ENCODE peak calls at places on chromosomes 4 and X, in nine cellular contexts. N is effector memory CD4-positive, alpha-beta T cell; A is A549; U is activated CD8-positive, alpha-beta memory T cell treated with anti-CD3 and anti-CD28 coated beads for 4 hours; V is GOT3; Y is NCI-H446; X is thyroid gland; F is Daoy; W is Peyer's patch. S is an unnamed sample.

GRCh38 chr4:139672215-139672614 is 6.6 kb downstream of the MGST2 start:
- DNase-seq in N (no peak), A (no peak), U (no peak), V (no peak), Y (peak), X (no peak), F (no peak), W (no peak), S (no peak)

GRCh38 chr4:36841583-36842326 is 402.8 kb upstream of the NWD2 start:
- DNase-seq in N (no peak), A (peak), U (no peak), V (no peak), Y (no peak), X (no peak), F (peak), W (no peak), S (no peak)

GRCh38 chrX:106932492-106932923 is 12.3 kb downstream of the CLDN2 start:
- DNase-seq in N (no peak), A (no peak), U (no peak), V (no peak), Y (no peak), X (no peak), F (no peak), W (peak), S (no peak)

GRCh38 chr4:26412381-26413372 is 77.6 kb downstream of the CCKAR start:
- DNase-seq in N (no peak), A (no peak), U (no peak), V (no peak), Y (peak), X (peak), F (no peak), W (no peak), S (peak)

GRCh38 chr4:115834441-115834840 is 721.0 kb upstream of the NDST4 start:
- DNase-seq in N (no peak), A (peak), U (no peak), V (no peak), Y (no peak), X (no peak), F (peak), W (no peak), S (no peak)

GRCh38 chr4:56028165-56028564 is 79.4 kb downstream of the CEP135 start:
- DNase-seq in N (no peak), A (no peak), U (no peak), V (no peak), Y (no peak), X (no peak), F (no peak), W (no peak), S (no peak)

GRCh38 chr4:182022899-182023298 is 220.3 kb upstream of the TENM3 start:
- DNase-seq in N (no peak), A (no peak), U (no peak), V (no peak), Y (no peak), X (no peak), F (no peak), W (no peak), S (no peak)

GRCh38 chrX:52574416-52575275 is 57.8 kb upstream of the XAGE1B start:
- DNase-seq in N (no peak), A (peak), U (no peak), V (no peak), Y (peak), X (peak), F (peak), W (no peak), S (peak)

GRCh38 chrX:9573282-9574106 is 108.6 kb downstream of the TBL1X start:
- DNase-seq in N (no peak), A (no peak), U (no peak), V (no peak), Y (no peak), X (no peak), F (no peak), W (peak), S (no peak)

GRCh38 chr4:6562931-6563901 is 11.8 kb upstream of the MAN2B2 start:
- DNase-seq in N (no peak), A (no peak), U (no peak), V (no peak), Y (no peak), X (peak), F (peak), W (no peak), S (no peak)

GRCh38 chr4:153159728-153160221 is 44.5 kb upstream of the TRIM2 start:
- DNase-seq in N (no peak), A (no peak), U (no peak), V (no peak), Y (no peak), X (no peak), F (no peak), W (no peak), S (no peak)

GRCh38 chr4:68278045-68278444 is 32.6 kb upstream of the TMPRSS11B start:
- DNase-seq in N (no peak), A (no peak), U (no peak), V (no peak), Y (no peak), X (no peak), F (no peak), W (no peak), S (no peak)

GRCh38 chr4:147287588-147287890 is 193.4 kb upstream of the EDNRA start:
- DNase-seq in N (no peak), A (no peak), U (no peak), V (no peak), Y (no peak), X (no peak), F (no peak), W (no peak), S (no peak)

GRCh38 chr4:173747537-173748257 is 217.7 kb upstream of the HAND2 start:
- DNase-seq in N (no peak), A (no peak), U (no peak), V (no peak), Y (no peak), X (no peak), F (no peak), W (no peak), S (no peak)

GRCh38 chrX:108439434-108439883 is at the start of gene COL4A5:
- DNase-seq in N (no peak), A (peak), U (no peak), V (peak), Y (peak), X (peak), F (peak), W (no peak), S (peak)

GRCh38 chr4:35725131-35725530 is 519.2 kb downstream of the ARAP2 start:
- DNase-seq in N (no peak), A (no peak), U (no peak), V (no peak), Y (no peak), X (no peak), F (no peak), W (no peak), S (no peak)

GRCh38 chr4:55491486-55491885 is 55.2 kb downstream of the CLOCK start:
- DNase-seq in N (no peak), A (no peak), U (no peak), V (no peak), Y (no peak), X (no peak), F (no peak), W (no peak), S (no peak)

GRCh38 chr4:184812181-184812542 is 13.6 kb downstream of the ACSL1 start:
- DNase-seq in N (no peak), A (no peak), U (no peak), V (no peak), Y (no peak), X (no peak), F (no peak), W (no peak), S (no peak)

GRCh38 chr4:73309211-73309610 is 50.6 kb upstream of the ANKRD17 start:
- DNase-seq in N (no peak), A (no peak), U (no peak), V (no peak), Y (no peak), X (no peak), F (no peak), W (no peak), S (no peak)

GRCh38 chrX:38426785-38427184 is 74.4 kb downstream of the OTC start:
- DNase-seq in N (no peak), A (peak), U (no peak), V (no peak), Y (peak), X (no peak), F (peak), W (no peak), S (no peak)

GRCh38 chrX:39630344-39630743 is 467.4 kb downstream of the BCOR start:
- DNase-seq in N (no peak), A (no peak), U (no peak), V (no peak), Y (no peak), X (no peak), F (no peak), W (no peak), S (no peak)

GRCh38 chrX:28586891-28587635 is at the start of gene IL1RAPL1:
- DNase-seq in N (no peak), A (peak), U (no peak), V (no peak), Y (no peak), X (peak), F (no peak), W (no peak), S (peak)

GRCh38 chrX:69125094-69125493 is 40.2 kb downstream of the PJA1 start:
- DNase-seq in N (no peak), A (no peak), U (no peak), V (no peak), Y (no peak), X (no peak), F (no peak), W (no peak), S (no peak)

GRCh38 chr4:139934336-139934735 is 219.6 kb downstream of the MAML3 start:
- DNase-seq in N (no peak), A (no peak), U (no peak), V (no peak), Y (peak), X (no peak), F (no peak), W (no peak), S (no peak)

GRCh38 chr4:87575408-87575807 is 32.9 kb upstream of the DSPP start:
- DNase-seq in N (no peak), A (no peak), U (no peak), V (no peak), Y (no peak), X (no peak), F (no peak), W (no peak), S (no peak)

GRCh38 chr4:58163172-58163571 is 1053.0 kb upstream of the IGFBP7 start:
- DNase-seq in N (no peak), A (no peak), U (no peak), V (no peak), Y (peak), X (no peak), F (no peak), W (no peak), S (no peak)

GRCh38 chr4:26434030-26434639 is 56.1 kb downstream of the CCKAR start:
- DNase-seq in N (no peak), A (no peak), U (no peak), V (no peak), Y (no peak), X (no peak), F (no peak), W (no peak), S (no peak)

GRCh38 chr4:19711871-19712270 is 539.8 kb upstream of the SLIT2 start:
- DNase-seq in N (no peak), A (no peak), U (no peak), V (no peak), Y (no peak), X (no peak), F (peak), W (no peak), S (no peak)

GRCh38 chrX:18255059-18255458 is 34.4 kb upstream of the BEND2 start:
- DNase-seq in N (no peak), A (no peak), U (no peak), V (no peak), Y (no peak), X (no peak), F (no peak), W (no peak), S (no peak)

GRCh38 chr4:26083987-26084386 is 170.0 kb downstream of the SMIM20 start:
- DNase-seq in N (no peak), A (no peak), U (no peak), V (no peak), Y (no peak), X (peak), F (peak), W (no peak), S (no peak)

GRCh38 chr4:92953462-92953861 is 649.7 kb downstream of the GRID2 start:
- DNase-seq in N (no peak), A (no peak), U (no peak), V (no peak), Y (no peak), X (no peak), F (no peak), W (no peak), S (no peak)

GRCh38 chr4:68245594-68245993 is at the start of gene TMPRSS11B:
- DNase-seq in N (no peak), A (no peak), U (no peak), V (no peak), Y (no peak), X (no peak), F (no peak), W (no peak), S (no peak)

GRCh38 chr4:147360301-147360700 is 120.6 kb upstream of the EDNRA start:
- DNase-seq in N (no peak), A (no peak), U (no peak), V (no peak), Y (no peak), X (no peak), F (no peak), W (no peak), S (no peak)

GRCh38 chrX:139246295-139246694 is 284.2 kb upstream of the F9 start:
- DNase-seq in N (no peak), A (no peak), U (no peak), V (no peak), Y (no peak), X (no peak), F (no peak), W (no peak), S (no peak)

GRCh38 chr4:13918110-13918509 is 290.6 kb upstream of the BOD1L1 start:
- DNase-seq in N (no peak), A (peak), U (no peak), V (peak), Y (peak), X (no peak), F (peak), W (no peak), S (no peak)

GRCh38 chr4:73675623-73676022 is 55.4 kb upstream of the RASSF6 start:
- DNase-seq in N (no peak), A (no peak), U (no peak), V (no peak), Y (no peak), X (no peak), F (no peak), W (no peak), S (no peak)